ENCODE peak calls at places on chromosomes 5 and 9, in seven cellular contexts. P is stimulated activated naive CD8-positive, alpha-beta T cell treated with anti-CD3 and anti-CD28 coated beads, Interleukin-15, Interleukin-2, amounts not matched to agents 100 U/mL and 50 U/mL, for 24 hours; H is amygdala; Q is mesendoderm; J is left colon; Z is osteocyte; E is NCI-H748 treated with DMSO at 0.1 percent for 48 hours. U is an unnamed sample.

GRCh38 chr9:128473104-128473503 is 17.3 kb downstream of the ODF2 start:
- DNase-seq in P (no peak), H (no peak), Q (no peak), J (no peak), Z (no peak), E (no peak), U (no peak)

GRCh38 chr9:112031400-112031799 is 134.8 kb downstream of the UGCG start:
- DNase-seq in P (no peak), H (no peak), Q (no peak), J (no peak), Z (no peak), E (no peak), U (no peak)

GRCh38 chr9:129174724-129175514 is 3.1 kb downstream of the IER5L start:
- DNase-seq in P (peak; percentile 53), H (peak; percentile 45), Q (peak; percentile 90), J (peak; percentile 86), Z (peak; percentile 87), E (peak; percentile 30), U (peak; percentile 89)

GRCh38 chr5:141878186-141878770 is at the start of gene PCDH1:
- DNase-seq in P (peak; percentile 33), H (no peak), Q (peak; percentile 61), J (peak; percentile 69), Z (no peak), E (peak; percentile 44), U (no peak)

GRCh38 chr5:62112689-62113220 is 193.3 kb upstream of the KIF2A start:
- DNase-seq in P (no peak), H (no peak), Q (no peak), J (no peak), Z (no peak), E (no peak), U (no peak)

GRCh38 chr5:143557061-143557818 is 153.8 kb upstream of the NR3C1 start:
- DNase-seq in P (no peak), H (no peak), Q (no peak), J (no peak), Z (no peak), E (peak; percentile 82), U (peak; percentile 89)

GRCh38 chr5:62578540-62578939 is at the start of gene LRRC70:
- DNase-seq in P (no peak), H (no peak), Q (peak; percentile 96), J (no peak), Z (no peak), E (no peak), U (no peak)

GRCh38 chr9:128068656-128069221 is 707 bp downstream of the SLC25A25 start:
- DNase-seq in P (no peak), H (no peak), Q (no peak), J (no peak), Z (no peak), E (no peak), U (no peak)

GRCh38 chr5:4758550-4758949 is 381.6 kb upstream of the ADAMTS16 start:
- DNase-seq in P (no peak), H (no peak), Q (no peak), J (no peak), Z (no peak), E (peak; percentile 83), U (no peak)

GRCh38 chr5:198941-199820 is 7.9 kb downstream of the LRRC14B start:
- DNase-seq in P (no peak), H (no peak), Q (no peak), J (no peak), Z (no peak), E (no peak), U (no peak)

GRCh38 chr5:96661101-96661840 is 905 bp upstream of the CAST start:
- DNase-seq in P (peak; percentile 33), H (no peak), Q (peak; percentile 31), J (peak; percentile 50), Z (no peak), E (no peak), U (peak; percentile 50)

GRCh38 chr9:88954073-88954472 is 37.2 kb upstream of the S1PR3 start:
- DNase-seq in P (no peak), H (no peak), Q (no peak), J (no peak), Z (no peak), E (no peak), U (no peak)

GRCh38 chr5:33827885-33828284 is 63.9 kb downstream of the ADAMTS12 start:
- DNase-seq in P (no peak), H (no peak), Q (no peak), J (no peak), Z (no peak), E (no peak), U (peak; percentile 84)

GRCh38 chr9:126932871-126933321 is 18.3 kb downstream of the RALGPS1 start:
- DNase-seq in P (no peak), H (no peak), Q (peak; percentile 53), J (no peak), Z (peak; percentile 73), E (no peak), U (no peak)

GRCh38 chr5:864492-865167 is 13.8 kb upstream of the ZDHHC11 start:
- DNase-seq in P (no peak), H (no peak), Q (no peak), J (no peak), Z (no peak), E (no peak), U (no peak)

GRCh38 chr9:130570200-130570599 is 9.2 kb upstream of the FUBP3 start:
- DNase-seq in P (no peak), H (no peak), Q (no peak), J (no peak), Z (no peak), E (no peak), U (peak; percentile 68)

GRCh38 chr5:6527749-6528455 is 79.2 kb downstream of the UBE2QL1 start:
- DNase-seq in P (no peak), H (no peak), Q (no peak), J (no peak), Z (no peak), E (no peak), U (no peak)